ENCODE peak calls at places on chromosomes 13 and 19, in eight cellular contexts. A, G, Y, C, X, Z, D and M are unnamed samples.

GRCh38 chr13:24261566-24261965 is 47.8 kb upstream of the C1QTNF9 start:
- DNase-seq in X (no peak), Y (no peak), A (no peak), D (no peak), G (no peak), Z (no peak), C (no peak), M (no peak)

GRCh38 chr19:11422163-11423068 is 3.3 kb upstream of the RGL3 start:
- DNase-seq in G (peak; percentile 78), X (peak; percentile 41), A (no peak), C (peak; percentile 59), Z (peak; percentile 82), Y (peak; percentile 94), D (peak; percentile 91), M (peak; percentile 66)

GRCh38 chr13:98972627-98973026 is 5.2 kb downstream of the DOCK9 start:
- DNase-seq in Z (no peak), Y (no peak), C (no peak), A (peak; percentile 49), G (no peak), X (no peak), D (no peak), M (no peak)

GRCh38 chr13:74062933-74063332 is 71.3 kb downstream of the KLF12 start:
- DNase-seq in C (peak; percentile 59), D (no peak), G (no peak), Z (peak; percentile 73), Y (no peak), X (no peak), A (peak; percentile 74), M (no peak)

GRCh38 chr13:21997726-21998125 is 326.9 kb downstream of the FGF9 start:
- DNase-seq in D (no peak), A (no peak), Z (no peak), Y (no peak), X (no peak), C (no peak), G (no peak), M (no peak)

GRCh38 chr13:68988176-68988575 is 1119.5 kb upstream of the ATXN8OS start:
- DNase-seq in C (no peak), D (no peak), X (no peak), Y (peak; percentile 9), A (no peak), Z (no peak), G (no peak), M (no peak)

GRCh38 chr13:24063281-24063851 is 97.2 kb upstream of the SPATA13 start:
- DNase-seq in Z (peak; percentile 71), G (no peak), X (no peak), C (peak; percentile 65), D (no peak), A (no peak), Y (no peak), M (peak; percentile 25)

GRCh38 chr13:50127726-50128291 is 112.6 kb downstream of the KCNRG start:
- DNase-seq in X (no peak), Z (no peak), A (no peak), Y (peak; percentile 84), C (no peak), D (no peak), G (no peak), M (no peak)

GRCh38 chr19:5002143-5002542 is 33.2 kb downstream of the KDM4B start:
- DNase-seq in Z (no peak), X (no peak), A (peak; percentile 73), D (no peak), C (no peak), G (no peak), Y (no peak), M (no peak)

GRCh38 chr19:5679289-5680082 is 830 bp downstream of the MICOS13 start:
- DNase-seq in Z (no peak), X (no peak), G (no peak), A (no peak), D (no peak), C (no peak), Y (peak; percentile 57), M (peak; percentile 21)

GRCh38 chr19:46978470-46978869 is 41.2 kb upstream of the NPAS1 start:
- DNase-seq in Y (no peak), Z (no peak), A (no peak), G (no peak), D (no peak), X (no peak), C (no peak), M (no peak)

GRCh38 chr19:45059258-45059965 is 16.9 kb downstream of the ZNF296 start:
- DNase-seq in X (peak; percentile 51), D (peak; percentile 89), Z (peak; percentile 67), A (peak; percentile 69), Y (no peak), C (peak; percentile 45), G (peak; percentile 81), M (peak; percentile 75)

GRCh38 chr13:44272692-44273091 is 100.9 kb upstream of the SERP2 start:
- DNase-seq in X (no peak), Z (no peak), A (peak; percentile 51), Y (no peak), C (no peak), G (no peak), D (no peak), M (no peak)

GRCh38 chr19:45195764-45196163 is 17.2 kb downstream of the BLOC1S3 start:
- DNase-seq in Y (no peak), Z (no peak), G (no peak), A (peak; percentile 60), X (no peak), C (no peak), D (no peak), M (no peak)

GRCh38 chr13:20788312-20788711 is 14.6 kb upstream of the EEF1AKMT1 start:
- DNase-seq in A (peak; percentile 26), X (no peak), D (no peak), C (no peak), G (no peak), Y (no peak), Z (no peak), M (no peak)

GRCh38 chr19:47573076-47574026 is at the start of gene ZNF541:
- DNase-seq in D (peak; percentile 61), Y (peak; percentile 94), X (peak; percentile 37), G (peak; percentile 62), C (peak; percentile 31), Z (peak; percentile 69), A (peak; percentile 12), M (no peak)

GRCh38 chr19:35124098-35125060 is 8.8 kb downstream of the FXYD3 start:
- DNase-seq in Y (peak; percentile 97), C (peak; percentile 95), G (peak; percentile 94), Z (peak; percentile 94), A (peak; percentile 86), D (peak; percentile 96), X (peak; percentile 93), M (peak; percentile 27)
- H3K4me3 ChIP-seq in Y (peak overlapping the region; percentile 47), C (peak overlapping the region; percentile 46), G (peak overlapping the region; percentile 49), Z (peak overlapping the region; percentile 66), A (peak overlapping the region; percentile 49), D (peak overlapping the region; percentile 50), X (peak overlapping the region; percentile 58), M (no peak overlapping the region)

GRCh38 chr19:39438270-39438934 is 2.7 kb upstream of the RPS16 start:
- DNase-seq in Y (no peak), D (no peak), C (no peak), G (no peak), X (no peak), A (peak; percentile 67), Z (no peak), M (no peak)
- TF ChIP-seq POLR2A in Y (no peak), D (no peak), C (no peak), G (no peak), X (no peak), A (no peak), Z (no peak), M (no peak)

DNA sequence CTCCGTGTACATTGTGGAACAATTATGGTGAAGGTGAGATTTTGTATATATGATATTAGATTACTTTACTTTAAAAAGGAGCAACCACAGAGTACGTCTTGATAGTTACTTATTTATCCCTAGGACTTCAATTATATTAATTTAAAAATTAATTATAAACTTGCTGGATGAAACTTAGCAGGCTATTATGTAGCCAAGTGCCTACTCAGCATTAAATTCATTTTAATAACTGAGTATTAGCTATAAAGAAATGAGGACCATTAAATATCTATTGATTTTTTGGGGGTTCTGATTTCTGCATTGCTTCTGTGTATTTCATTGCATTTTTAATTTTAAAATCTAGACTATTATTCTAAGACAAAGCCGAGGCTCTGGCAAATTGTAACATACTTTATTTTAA is 109.4 kb downstream of the HS6ST3 start:
- DNase-seq in Y (no peak), A (no peak), C (no peak), D (no peak), G (no peak), X (no peak), Z (no peak), M (no peak)
- H3K4me3 ChIP-seq in Y (no peak overlapping the region), A (no peak overlapping the region), C (no peak overlapping the region), D (no peak overlapping the region), G (no peak overlapping the region), X (no peak overlapping the region), Z (no peak overlapping the region), M (no peak overlapping the region)

GRCh38 chr19:2231621-2232221 is 4.4 kb downstream of the PLEKHJ1 start:
- DNase-seq in C (no peak), Y (peak; percentile 79), Z (no peak), X (no peak), D (no peak), G (no peak), A (no peak), M (peak; percentile 52)
- TF ChIP-seq POLR2A in C (no peak), Y (no peak), Z (no peak), X (no peak), D (no peak), G (no peak), A (no peak), M (peak; percentile 8)

GRCh38 chr13:112742583-112742982 is 52.7 kb downstream of the ATP11A start:
- DNase-seq in G (no peak), X (no peak), Z (no peak), C (no peak), D (no peak), A (no peak), Y (no peak), M (no peak)

GRCh38 chr13:112746044-112746443 is 56.2 kb downstream of the ATP11A start:
- DNase-seq in Y (no peak), A (no peak), Z (no peak), X (no peak), D (no peak), C (peak; percentile 23), G (no peak), M (no peak)

GRCh38 chr13:112743451-112744305 is 53.8 kb downstream of the ATP11A start:
- DNase-seq in A (no peak), Y (no peak), X (no peak), C (no peak), Z (no peak), G (no peak), D (no peak), M (no peak)

GRCh38 chr13:112741835-112742570 is 52.2 kb downstream of the ATP11A start:
- DNase-seq in G (no peak), D (no peak), Z (no peak), Y (no peak), C (no peak), A (no peak), X (no peak), M (no peak)

DNA sequence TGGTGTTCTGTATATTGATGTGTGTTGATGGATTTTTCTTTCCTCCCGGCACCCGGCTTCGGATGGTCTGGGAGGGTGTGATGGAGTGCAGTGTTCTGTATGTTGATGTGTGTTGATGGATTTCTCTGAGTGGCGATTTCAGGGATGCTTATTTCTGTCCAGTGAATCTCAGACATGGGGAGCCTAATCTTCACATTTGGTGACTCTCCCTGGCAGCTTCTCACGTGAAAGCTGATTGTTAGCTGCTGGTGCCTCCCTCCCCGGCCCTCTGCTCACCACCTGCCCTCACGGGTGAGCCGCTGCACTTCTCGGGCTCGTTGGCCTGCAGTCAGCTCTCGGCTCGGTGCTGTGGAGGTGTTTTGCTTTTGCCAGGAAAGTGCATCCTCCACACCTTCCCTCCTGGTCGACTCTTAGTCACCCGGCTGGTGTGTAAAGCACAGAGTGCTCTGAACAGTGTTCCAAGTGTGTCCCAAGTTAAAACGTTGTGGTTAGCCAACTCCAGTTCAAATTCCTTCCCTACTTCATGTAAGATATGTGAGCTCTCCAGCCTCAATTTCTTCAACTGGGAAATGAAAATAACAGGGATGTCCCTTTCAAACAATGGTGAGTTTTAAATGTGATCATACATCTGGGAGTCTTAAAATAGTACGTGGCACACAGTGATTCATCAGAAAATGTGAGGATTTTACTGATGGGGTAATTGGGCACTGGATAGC is 54.6 kb downstream of the ATP11A start:
- DNase-seq in Y (no peak), D (no peak), C (peak; percentile 17), G (no peak), Z (no peak), A (peak; percentile 63), X (no peak), M (no peak)
- H3K4me3 ChIP-seq in Y (no peak overlapping the region), D (no peak overlapping the region), C (no peak overlapping the region), G (no peak overlapping the region), Z (no peak overlapping the region), A (no peak overlapping the region), X (no peak overlapping the region), M (no peak overlapping the region)